ENCODE peak calls at places on chromosomes 7 and 10, in eight cellular contexts. X, T, U, O, N, P, H and K are unnamed samples.

GRCh38 chr7:76294344-76295024 is 8.0 kb upstream of the HSPB1 start:
- DNase-seq in U (peak), N (peak), O (peak), P (no peak), H (no peak), T (peak), X (peak), K (peak)

GRCh38 chr7:2785071-2785500 is 59.0 kb downstream of the GNA12 start:
- DNase-seq in O (no peak), X (no peak), T (no peak), P (no peak), U (no peak), H (no peak), N (peak), K (no peak)

GRCh38 chr10:104680467-104681401 is 39.6 kb downstream of the SORCS3 start:
- DNase-seq in T (no peak), H (no peak), X (peak), N (no peak), P (no peak), O (no peak), U (no peak), K (no peak)

GRCh38 chr10:97400665-97401454 is at the start of gene RRP12:
- DNase-seq in N (peak), O (peak), P (peak), U (peak), X (peak), H (peak), T (peak), K (peak)

GRCh38 chr7:137081694-137082093 is 213.2 kb downstream of the CHRM2 start:
- DNase-seq in N (peak), H (no peak), O (peak), U (peak), P (no peak), X (no peak), T (peak), K (no peak)

GRCh38 chr10:129958686-129959543 is 5.2 kb downstream of the EBF3 start:
- DNase-seq in X (peak), N (peak), U (peak), O (no peak), H (no peak), P (peak), T (no peak), K (no peak)

GRCh38 chr7:3979956-3980643 is 679.0 kb downstream of the SDK1 start:
- DNase-seq in H (no peak), P (no peak), U (no peak), T (peak), O (no peak), N (peak), X (no peak), K (no peak)

GRCh38 chr7:74025745-74026144 is 2.2 kb upstream of the ELN start:
- DNase-seq in U (no peak), O (no peak), P (no peak), T (no peak), N (no peak), X (no peak), H (no peak), K (peak)

GRCh38 chr7:127616709-127617108 is 1.2 kb downstream of the PAX4 start:
- DNase-seq in T (no peak), P (no peak), H (no peak), X (no peak), N (no peak), U (no peak), O (no peak), K (no peak)

GRCh38 chr7:7869036-7869435 is 99.6 kb upstream of the GLCCI1 start:
- DNase-seq in O (no peak), P (no peak), T (no peak), U (no peak), X (no peak), H (no peak), N (no peak), K (no peak)

GRCh38 chr7:3673524-3673923 is 372.5 kb downstream of the SDK1 start:
- DNase-seq in H (peak), O (peak), X (peak), T (no peak), P (no peak), U (no peak), N (peak), K (no peak)

GRCh38 chr7:130926021-130926691 is 192.1 kb upstream of the KLF14 start:
- DNase-seq in U (no peak), H (no peak), N (no peak), P (no peak), X (no peak), T (no peak), O (no peak), K (no peak)

GRCh38 chr7:128945668-128946366 is 8.1 kb downstream of the IRF5 start:
- DNase-seq in O (no peak), T (no peak), U (no peak), H (no peak), P (no peak), X (no peak), N (no peak), K (no peak)

GRCh38 chr7:84144480-84144879 is 50.1 kb downstream of the SEMA3A start:
- DNase-seq in U (no peak), X (no peak), T (no peak), N (peak), H (no peak), P (no peak), O (no peak), K (no peak)

GRCh38 chr7:131898418-131898817 is 342.0 kb upstream of the PODXL start:
- DNase-seq in H (no peak), O (peak), T (no peak), N (no peak), P (no peak), X (no peak), U (no peak), K (no peak)

GRCh38 chr10:88991161-88991899 is 732 bp downstream of the FAS start:
- DNase-seq in P (peak), H (peak), O (peak), T (peak), X (peak), N (peak), U (peak), K (peak)

GRCh38 chr10:18423058-18423637 is 228.2 kb downstream of the NSUN6 start:
- DNase-seq in O (no peak), N (no peak), P (no peak), U (no peak), X (no peak), H (no peak), T (no peak), K (no peak)

GRCh38 chr7:140889645-140890044 is 35.1 kb downstream of the BRAF start:
- DNase-seq in N (no peak), X (no peak), T (no peak), U (no peak), P (no peak), H (no peak), O (no peak), K (no peak)

GRCh38 chr7:133556070-133556469 is 303.2 kb downstream of the EXOC4 start:
- DNase-seq in X (no peak), H (no peak), O (no peak), P (no peak), T (no peak), N (no peak), U (no peak), K (no peak)

GRCh38 chr7:116971869-116972268 is 18.6 kb downstream of the ST7 start:
- DNase-seq in O (no peak), T (no peak), N (no peak), U (no peak), H (no peak), X (peak), P (no peak), K (no peak)

GRCh38 chr10:82880776-82881175 is 1005.8 kb downstream of the NRG3 start:
- DNase-seq in P (no peak), T (no peak), X (no peak), U (no peak), N (no peak), O (no peak), H (no peak), K (no peak)

GRCh38 chr7:77866791-77867190 is 68.2 kb downstream of the PHTF2 start:
- DNase-seq in P (no peak), U (no peak), X (no peak), N (peak), H (no peak), T (no peak), O (peak), K (no peak)

GRCh38 chr7:45869426-45869825 is 3.5 kb downstream of the CCDC201 start:
- DNase-seq in U (no peak), P (no peak), T (no peak), H (no peak), N (no peak), O (peak), X (no peak), K (no peak)

GRCh38 chr10:73495226-73495883 is 469 bp downstream of the PPP3CB start:
- DNase-seq in N (peak), P (peak), U (peak), O (peak), X (peak), T (peak), H (peak), K (peak)

GRCh38 chr7:37318541-37318940 is 130.1 kb downstream of the ELMO1 start:
- DNase-seq in P (peak), T (no peak), H (no peak), O (no peak), U (no peak), X (no peak), N (no peak), K (no peak)

GRCh38 chr10:131890276-131891195 is 10.3 kb upstream of the PPP2R2D start:
- DNase-seq in P (no peak), T (no peak), X (no peak), H (no peak), U (no peak), O (no peak), N (no peak), K (no peak)

GRCh38 chr10:45514283-45515270 is 140.6 kb downstream of the ALOX5 start:
- DNase-seq in H (no peak), X (peak), N (peak), O (peak), U (no peak), P (no peak), T (no peak), K (no peak)

GRCh38 chr7:22791204-22792158 is 31.2 kb downstream of the TOMM7 start:
- DNase-seq in O (no peak), U (no peak), X (no peak), T (no peak), P (no peak), H (no peak), N (peak), K (no peak)

GRCh38 chr10:98956576-98957260 is 278.9 kb downstream of the HPSE2 start:
- DNase-seq in O (no peak), P (no peak), X (no peak), N (peak), H (no peak), T (no peak), U (no peak), K (no peak)

GRCh38 chr10:18367840-18368239 is 227.6 kb downstream of the CACNB2 start:
- DNase-seq in T (no peak), X (no peak), O (no peak), U (no peak), H (no peak), P (no peak), N (no peak), K (no peak)

GRCh38 chr10:120948889-120949382 is 97.8 kb downstream of the WDR11 start:
- DNase-seq in T (peak), N (peak), H (peak), P (peak), U (peak), O (peak), X (peak), K (no peak)

GRCh38 chr7:121395494-121395960 is 581 bp downstream of the FAM3C start:
- DNase-seq in H (no peak), P (peak), N (peak), X (no peak), T (peak), O (peak), U (no peak), K (no peak)

GRCh38 chr10:15715619-15716227 is 4.0 kb downstream of the ITGA8 start:
- DNase-seq in O (peak), U (no peak), X (peak), H (no peak), P (no peak), N (peak), T (peak), K (no peak)

GRCh38 chr7:149683191-149683590 is 90.2 kb downstream of the ZNF467 start:
- DNase-seq in N (no peak), U (no peak), O (no peak), H (no peak), T (no peak), P (no peak), X (no peak), K (no peak)

GRCh38 chr7:129017933-129018538 is 36.9 kb downstream of the TNPO3 start:
- DNase-seq in O (no peak), N (no peak), P (no peak), H (no peak), T (no peak), X (no peak), U (no peak), K (no peak)

GRCh38 chr10:90652519-90652918 is 205.3 kb downstream of the HTR7 start:
- DNase-seq in O (peak), U (no peak), N (peak), T (no peak), X (no peak), H (no peak), P (no peak), K (no peak)

GRCh38 chr7:139451638-139452037 is 31.8 kb downstream of the KLRG2 start:
- DNase-seq in N (peak), O (peak), T (no peak), H (no peak), P (no peak), U (no peak), X (no peak), K (no peak)

GRCh38 chr7:95472521-95473160 is 13.1 kb upstream of the ASB4 start:
- DNase-seq in O (no peak), U (no peak), X (no peak), P (no peak), N (peak), T (no peak), H (no peak), K (no peak)

GRCh38 chr7:151631968-151632749 is 112.5 kb upstream of the RHEB start:
- DNase-seq in O (peak), X (peak), N (peak), U (peak), H (peak), P (peak), T (peak), K (peak)
- TF ChIP-seq CTCF in O (peak), X (no peak), N (no peak), U (no peak), H (no peak), P (peak), T (peak), K (no peak)

GRCh38 chr10:25768167-25768566 is 165.9 kb upstream of the MYO3A start:
- DNase-seq in X (no peak), N (no peak), O (no peak), U (no peak), H (no peak), T (no peak), P (no peak), K (no peak)
- TF ChIP-seq CTCF in X (no peak), N (no peak), O (no peak), U (no peak), H (no peak), T (no peak), P (no peak), K (no peak)

GRCh38 chr10:75111367-75111905 is at the start of gene SAMD8:
- DNase-seq in P (peak), H (peak), T (peak), X (peak), N (peak), U (peak), O (peak), K (peak)
- TF ChIP-seq CTCF in P (peak), H (no peak), T (peak), X (peak), N (no peak), U (no peak), O (peak), K (peak)

GRCh38 chr10:48694371-48695030 is 9.8 kb downstream of the WDFY4 start:
- DNase-seq in X (no peak), T (no peak), N (no peak), H (no peak), P (no peak), U (no peak), O (no peak), K (no peak)
- TF ChIP-seq CTCF in X (no peak), T (no peak), N (no peak), H (no peak), P (no peak), U (no peak), O (no peak), K (no peak)